ENCODE peak calls at places on chromosomes 6 and 20, in ten cellular contexts. Q is fibroblast of pulmonary artery, V is HAP-1, Z is Peyer's patch, W is brain microvascular endothelial cell, B is upper lobe of left lung, X is GM12865, J is skeletal muscle cell, K is mesenchymal stem cell, D is cardiac fibroblast. F is an unnamed sample.
A peak's percentile ranks its signal among the peaks of the same experiment; 100 is the strongest.

GRCh38 chr6:110181131-110182027 is 1.2 kb downstream of the CDC40 start:
- DNase-seq in Q (peak; percentile 22), V (no peak), Z (no peak), W (no peak), B (no peak), X (peak; percentile 32), J (no peak), K (peak; percentile 22), D (peak; percentile 47), F (no peak)

GRCh38 chr6:38012573-38012972 is 193.0 kb downstream of the ZFAND3 start:
- DNase-seq in Q (peak; percentile 74), V (peak; percentile 63), Z (peak; percentile 59), W (peak; percentile 28), B (no peak), X (peak; percentile 76), J (no peak), K (peak; percentile 65), D (peak; percentile 72), F (no peak)

GRCh38 chr6:118574051-118574865 is 26.2 kb downstream of the PLN start:
- DNase-seq in Q (no peak), V (no peak), Z (no peak), W (no peak), B (no peak), X (peak; percentile 8), J (no peak), K (peak; percentile 78), D (peak; percentile 31), F (no peak)

GRCh38 chr6:47628448-47629272 is 69.7 kb upstream of the ADGRF4 start:
- DNase-seq in Q (no peak), V (no peak), Z (no peak), W (no peak), B (no peak), X (no peak), J (no peak), K (no peak), D (no peak), F (no peak)

GRCh38 chr6:118899948-118900347 is 6.0 kb downstream of the ASF1A start:
- DNase-seq in Q (no peak), V (no peak), Z (no peak), W (no peak), B (no peak), X (no peak), J (no peak), K (no peak), D (no peak), F (no peak)

GRCh38 chr6:87870606-87871005 is 168.6 kb upstream of the AKIRIN2 start:
- DNase-seq in Q (peak; percentile 2), V (no peak), Z (no peak), W (no peak), B (no peak), X (no peak), J (no peak), K (no peak), D (peak; percentile 19), F (no peak)

GRCh38 chr20:33770005-33770404 is 38.2 kb downstream of the ZNF341 start:
- DNase-seq in Q (no peak), V (no peak), Z (peak; percentile 64), W (no peak), B (peak; percentile 27), X (no peak), J (no peak), K (no peak), D (no peak), F (no peak)

GRCh38 chr6:158853072-158853871 is 34.1 kb upstream of the EZR start:
- DNase-seq in Q (peak; percentile 94), V (peak; percentile 99), Z (peak; percentile 96), W (peak; percentile 86), B (no peak), X (peak; percentile 86), J (peak; percentile 40), K (peak; percentile 90), D (peak; percentile 91), F (no peak)

GRCh38 chr6:80143312-80143960 is 37.0 kb downstream of the BCKDHB start:
- DNase-seq in Q (peak; percentile 95), V (no peak), Z (peak; percentile 74), W (peak; percentile 87), B (no peak), X (no peak), J (peak; percentile 90), K (peak; percentile 58), D (peak; percentile 94), F (no peak)

GRCh38 chr20:34997171-34997570 is 41.5 kb downstream of the MYH7B start:
- DNase-seq in Q (no peak), V (no peak), Z (no peak), W (no peak), B (peak; percentile 87), X (no peak), J (no peak), K (no peak), D (no peak), F (no peak)

GRCh38 chr6:69819138-69819537 is 22.3 kb upstream of the LMBRD1 start:
- DNase-seq in Q (no peak), V (no peak), Z (no peak), W (no peak), B (no peak), X (no peak), J (no peak), K (no peak), D (no peak), F (no peak)

GRCh38 chr20:46688151-46689081 is 828 bp downstream of the TP53RK start:
- DNase-seq in Q (peak; percentile 60), V (peak; percentile 48), Z (no peak), W (peak; percentile 40), B (no peak), X (no peak), J (no peak), K (peak; percentile 77), D (peak; percentile 63), F (no peak)

GRCh38 chr6:142420822-142421221 is 119.0 kb downstream of the ADGRG6 start:
- DNase-seq in Q (no peak), V (no peak), Z (no peak), W (no peak), B (no peak), X (no peak), J (no peak), K (no peak), D (no peak), F (no peak)

GRCh38 chr20:56504373-56505005 is 20.1 kb upstream of the FAM209A start:
- DNase-seq in Q (no peak), V (no peak), Z (no peak), W (no peak), B (no peak), X (no peak), J (no peak), K (peak; percentile 6), D (no peak), F (no peak)

GRCh38 chr6:52990342-52990741 is 4.7 kb downstream of the GSTA4 start:
- DNase-seq in Q (no peak), V (no peak), Z (no peak), W (no peak), B (no peak), X (no peak), J (no peak), K (no peak), D (peak; percentile 44), F (no peak)

GRCh38 chr20:50450961-50451752 is 59.0 kb upstream of the PTPN1 start:
- DNase-seq in Q (peak; percentile 65), V (no peak), Z (peak; percentile 78), W (peak; percentile 63), B (no peak), X (peak; percentile 94), J (peak; percentile 65), K (peak; percentile 84), D (peak; percentile 60), F (no peak)

GRCh38 chr20:59415224-59415623 is 114.8 kb downstream of the EDN3 start:
- DNase-seq in Q (no peak), V (no peak), Z (no peak), W (no peak), B (no peak), X (no peak), J (no peak), K (no peak), D (no peak), F (no peak)
- H3K4me3 ChIP-seq in Q (no peak overlapping the region), V (no peak overlapping the region), Z (no peak overlapping the region), W (no peak overlapping the region), B (no peak overlapping the region), X (no peak overlapping the region), J (no peak overlapping the region), K (no peak overlapping the region), D (no peak overlapping the region), F (no peak overlapping the region)

DNA sequence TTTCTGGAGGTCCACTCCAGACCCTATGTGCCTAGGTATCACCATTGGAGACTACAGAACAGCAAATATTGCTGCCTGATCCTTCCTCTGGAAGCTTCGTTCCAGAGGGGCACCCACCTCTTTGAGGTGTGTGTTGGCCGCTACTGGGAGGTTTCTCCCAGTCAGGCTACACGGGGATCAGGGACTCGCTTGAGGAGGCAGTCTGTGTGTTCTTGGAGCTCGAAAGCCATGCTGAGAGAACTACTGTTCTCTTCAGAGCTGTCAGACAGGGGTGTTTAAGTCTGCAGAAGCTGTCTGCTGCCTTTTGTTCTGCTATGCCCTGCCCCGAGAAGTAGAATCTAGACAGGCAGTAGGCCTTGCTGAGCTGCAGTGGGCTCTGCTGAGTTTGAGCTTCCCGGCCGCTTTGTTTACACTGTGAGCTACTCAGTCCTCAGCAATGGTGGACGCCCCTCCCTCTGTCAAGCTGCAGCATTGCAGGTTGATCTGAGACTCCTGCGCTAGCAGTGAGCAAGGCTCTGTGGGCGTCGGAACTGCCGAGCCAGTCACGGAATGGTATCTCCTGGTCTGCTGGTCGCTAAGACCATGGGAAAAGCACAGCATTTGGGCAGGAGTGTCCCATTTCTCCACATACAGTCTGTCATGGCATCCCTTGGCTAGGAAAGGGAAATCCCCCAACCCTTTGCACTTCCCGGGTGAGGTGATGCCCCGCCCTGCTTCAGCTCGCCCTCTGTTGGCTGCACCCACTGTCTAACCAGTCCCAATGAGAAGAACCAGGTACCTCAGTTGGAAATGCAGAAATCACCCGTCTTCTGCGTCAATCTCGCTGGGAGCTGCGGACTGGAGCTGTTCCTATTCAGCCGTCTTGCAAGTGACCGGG is 32.5 kb upstream of the ASCC3 start:
- DNase-seq in Q (no peak), V (no peak), Z (no peak), W (no peak), B (no peak), X (no peak), J (no peak), K (peak; percentile 68), D (no peak), F (no peak)
- H3K4me3 ChIP-seq in Q (no peak overlapping the region), V (no peak overlapping the region), Z (no peak overlapping the region), W (no peak overlapping the region), B (no peak overlapping the region), X (no peak overlapping the region), J (no peak overlapping the region), K (no peak overlapping the region), D (no peak overlapping the region), F (no peak overlapping the region)

GRCh38 chr6:129708496-129709216 is 1.3 kb downstream of the ARHGAP18 start:
- DNase-seq in Q (no peak), V (no peak), Z (no peak), W (no peak), B (no peak), X (no peak), J (no peak), K (no peak), D (no peak), F (no peak)
- H3K4me3 ChIP-seq in Q (peak overlapping the region; percentile 80), V (peak overlapping the region; percentile 48), Z (peak overlapping the region; percentile 60), W (peak overlapping the region; percentile 86), B (peak overlapping the region; percentile 57), X (peak overlapping the region; percentile 78), J (peak overlapping the region; percentile 68), K (peak overlapping the region; percentile 95), D (peak overlapping the region; percentile 71), F (no peak overlapping the region)

DNA sequence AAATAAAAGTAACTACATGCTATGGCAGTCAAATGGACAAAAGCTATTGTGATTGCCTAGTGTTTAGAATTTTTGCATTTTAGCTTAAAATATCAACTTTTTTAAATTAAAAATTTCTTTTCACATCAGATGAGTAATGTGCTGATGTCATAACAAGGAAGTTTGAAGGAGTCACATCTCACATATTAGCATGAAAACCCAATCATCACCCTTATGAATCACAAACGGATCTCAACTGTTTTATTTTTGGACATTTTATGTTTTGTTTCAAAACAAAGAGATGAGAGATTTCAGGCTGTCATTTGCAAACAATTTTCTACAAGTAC is 53.6 kb upstream of the TRERF1 start:
- DNase-seq in Q (peak; percentile 36), V (no peak), Z (no peak), W (peak; percentile 25), B (no peak), X (peak; percentile 61), J (no peak), K (peak; percentile 21), D (peak; percentile 82), F (no peak)
- H3K4me3 ChIP-seq in Q (no peak overlapping the region), V (no peak overlapping the region), Z (no peak overlapping the region), W (no peak overlapping the region), B (no peak overlapping the region), X (peak overlapping the region; percentile 69), J (no peak overlapping the region), K (no peak overlapping the region), D (no peak overlapping the region), F (no peak overlapping the region)